ENCODE peak calls at places on chromosomes 4 and X, in ten cellular contexts. V is NCI-H69; B is GM23248; Q is stimulated activated CD4-positive, alpha-beta T cell treated with anti-CD3 and anti-CD28 coated beads, Interleukin-12 subunit alpha, Interleukin-12 subunit beta, amount 100 ng/mL, for 24 hours; R is cerebellum; L is activated CD4-positive, alpha-beta T cell treated with anti-CD3 and anti-CD28 coated beads, Interleukin-2, amount 50 U/mL, for 1 hour; E is mesothelial cell of epicardium; D is A549; J is mammary epithelial cell; K is posterior cingulate gyrus. N is an unnamed sample.

GRCh38 chrX:7109838-7110793 is 37.4 kb upstream of the STS start:
- DNase-seq in V (peak; percentile 73), B (no peak), Q (no peak), R (no peak), L (no peak), E (no peak), D (no peak), J (no peak), K (no peak), N (peak; percentile 60)

GRCh38 chr4:83217721-83218522 is 66.7 kb downstream of the COQ2 start:
- DNase-seq in V (peak; percentile 56), B (no peak), Q (peak; percentile 22), R (no peak), L (peak; percentile 43), E (no peak), D (no peak), J (no peak), K (no peak), N (peak; percentile 73)

GRCh38 chr4:165874072-165874798 is 1.2 kb downstream of the TLL1 start:
- DNase-seq in V (peak; percentile 83), B (no peak), Q (no peak), R (peak; percentile 63), L (no peak), E (no peak), D (no peak), J (peak; percentile 50), K (no peak), N (peak; percentile 22)

GRCh38 chr4:69858683-69859082 is 1.3 kb downstream of the SULT1E1 start:
- DNase-seq in V (peak; percentile 86), B (no peak), Q (no peak), R (no peak), L (no peak), E (no peak), D (no peak), J (peak; percentile 78), K (no peak), N (no peak)

GRCh38 chr4:101398807-101399206 is 51.5 kb upstream of the PPP3CA start:
- DNase-seq in V (no peak), B (no peak), Q (no peak), R (no peak), L (no peak), E (no peak), D (no peak), J (no peak), K (no peak), N (no peak)

GRCh38 chr4:54103190-54103574 is 3.2 kb downstream of the GSX2 start:
- DNase-seq in V (no peak), B (no peak), Q (no peak), R (no peak), L (no peak), E (no peak), D (no peak), J (no peak), K (no peak), N (no peak)

GRCh38 chr4:6779667-6780565 is 2.6 kb upstream of the KIAA0232 start:
- DNase-seq in V (peak; percentile 85), B (peak; percentile 21), Q (no peak), R (no peak), L (no peak), E (no peak), D (no peak), J (no peak), K (no peak), N (no peak)

GRCh38 chr4:80948161-80948560 is 82.3 kb upstream of the BMP3 start:
- DNase-seq in V (no peak), B (peak; percentile 24), Q (no peak), R (no peak), L (no peak), E (no peak), D (no peak), J (no peak), K (no peak), N (no peak)

GRCh38 chr4:140028676-140029407 is 125.1 kb downstream of the MAML3 start:
- DNase-seq in V (no peak), B (no peak), Q (no peak), R (no peak), L (no peak), E (no peak), D (no peak), J (no peak), K (no peak), N (no peak)

GRCh38 chr4:94339779-94340178 is 2.9 kb downstream of the HPGDS start:
- DNase-seq in V (no peak), B (no peak), Q (no peak), R (no peak), L (no peak), E (no peak), D (no peak), J (no peak), K (no peak), N (no peak)

GRCh38 chrX:150548251-150548650 is 20.2 kb upstream of the MTM1 start:
- DNase-seq in V (no peak), B (no peak), Q (no peak), R (no peak), L (no peak), E (no peak), D (no peak), J (no peak), K (no peak), N (no peak)

GRCh38 chr4:6470502-6471302 is 1.7 kb downstream of the PPP2R2C start:
- DNase-seq in V (peak; percentile 32), B (peak; percentile 63), Q (no peak), R (peak; percentile 85), L (no peak), E (peak; percentile 51), D (peak; percentile 61), J (peak; percentile 30), K (peak; percentile 68), N (peak; percentile 47)

GRCh38 chr4:120750152-120750525 is 172.4 kb downstream of the PRDM5 start:
- DNase-seq in V (no peak), B (no peak), Q (no peak), R (no peak), L (no peak), E (no peak), D (no peak), J (no peak), K (no peak), N (no peak)

GRCh38 chr4:27702710-27703431 is 842.2 kb downstream of the STIM2 start:
- DNase-seq in V (peak; percentile 92), B (peak; percentile 3), Q (no peak), R (no peak), L (no peak), E (no peak), D (peak; percentile 10), J (peak; percentile 28), K (no peak), N (peak; percentile 20)

GRCh38 chr4:21470531-21470930 is 478.0 kb downstream of the KCNIP4 start:
- DNase-seq in V (peak; percentile 59), B (peak; percentile 69), Q (no peak), R (no peak), L (no peak), E (no peak), D (no peak), J (peak; percentile 71), K (no peak), N (no peak)

GRCh38 chr4:53355919-53356521 is 9.8 kb downstream of the SCFD2 start:
- DNase-seq in V (no peak), B (no peak), Q (no peak), R (no peak), L (no peak), E (no peak), D (no peak), J (no peak), K (no peak), N (no peak)

GRCh38 chr4:8340721-8341680 is 71.4 kb downstream of the HTRA3 start:
- DNase-seq in V (no peak), B (no peak), Q (no peak), R (peak; percentile 19), L (no peak), E (no peak), D (no peak), J (no peak), K (peak; percentile 44), N (no peak)

GRCh38 chrX:15430584-15430983 is 46.4 kb upstream of the VEGFD start:
- DNase-seq in V (no peak), B (peak; percentile 15), Q (no peak), R (no peak), L (no peak), E (no peak), D (no peak), J (no peak), K (no peak), N (no peak)

GRCh38 chr4:19575959-19576358 is 675.7 kb upstream of the SLIT2 start:
- DNase-seq in V (no peak), B (no peak), Q (no peak), R (no peak), L (no peak), E (no peak), D (no peak), J (no peak), K (no peak), N (no peak)

GRCh38 chrX:117376460-117376859 is 740.1 kb downstream of the KLHL13 start:
- DNase-seq in V (no peak), B (no peak), Q (no peak), R (no peak), L (no peak), E (no peak), D (peak; percentile 41), J (peak; percentile 20), K (no peak), N (no peak)

GRCh38 chr4:94758141-94758699 is 465 bp downstream of the BMPR1B start:
- DNase-seq in V (peak; percentile 67), B (peak; percentile 67), Q (no peak), R (peak; percentile 4), L (no peak), E (peak; percentile 61), D (peak; percentile 83), J (no peak), K (no peak), N (no peak)

GRCh38 chr4:31360786-31361185 is 640.6 kb downstream of the PCDH7 start:
- DNase-seq in V (no peak), B (no peak), Q (no peak), R (no peak), L (no peak), E (no peak), D (no peak), J (no peak), K (no peak), N (no peak)

GRCh38 chrX:2540426-2540942 is 39.7 kb upstream of the DHRSX start:
- DNase-seq in V (no peak), B (no peak), Q (no peak), R (no peak), L (no peak), E (no peak), D (no peak), J (no peak), K (no peak), N (no peak)

GRCh38 chrX:24242649-24243556 is 71.0 kb downstream of the SUPT20HL2 start:
- DNase-seq in V (peak; percentile 59), B (peak; percentile 77), Q (no peak), R (peak; percentile 7), L (no peak), E (no peak), D (peak; percentile 54), J (no peak), K (no peak), N (peak; percentile 24)

GRCh38 chr4:71052034-71052433 is 58.6 kb downstream of the DCK start:
- DNase-seq in V (no peak), B (no peak), Q (no peak), R (no peak), L (no peak), E (no peak), D (no peak), J (no peak), K (no peak), N (no peak)

GRCh38 chrX:13937370-13938052 is 92.2 kb downstream of the GEMIN8 start:
- DNase-seq in V (peak; percentile 35), B (peak; percentile 12), Q (no peak), R (no peak), L (no peak), E (no peak), D (no peak), J (no peak), K (no peak), N (peak; percentile 22)

GRCh38 chr4:142379277-142380051 is 466.6 kb downstream of the INPP4B start:
- DNase-seq in V (no peak), B (peak; percentile 87), Q (no peak), R (no peak), L (no peak), E (no peak), D (peak; percentile 21), J (peak; percentile 69), K (no peak), N (no peak)

N was measured in GM13977.